ENCODE peak calls at places on chromosome 1, in seven cellular contexts. K is sigmoid colon, Z is HCT116, O is breast epithelium, N is tibial nerve, V is ovary, L is uterus. R is an unnamed sample.

GRCh38 chr1:168234846-168235547 is 9.2 kb downstream of the SFT2D2 start:
- DNase-seq in L (no peak), V (no peak), O (no peak), K (no peak), Z (peak; percentile 31), N (no peak), R (peak; percentile 59)

GRCh38 chr1:213603087-213603486 is 384.7 kb upstream of the PROX1 start:
- DNase-seq in K (no peak), N (no peak), V (no peak), O (no peak), L (no peak), Z (no peak), R (no peak)

GRCh38 chr1:78102082-78102481 is 56.3 kb downstream of the GIPC2 start:
- DNase-seq in O (no peak), L (no peak), Z (no peak), V (no peak), N (no peak), K (no peak), R (no peak)

GRCh38 chr1:117093870-117094621 is 27.5 kb downstream of the TRIM45 start:
- DNase-seq in L (peak; percentile 65), V (no peak), Z (peak; percentile 8), N (no peak), K (no peak), O (no peak), R (peak; percentile 19)

GRCh38 chr1:215071078-215071477 is 11.5 kb upstream of the KCNK2 start:
- DNase-seq in L (no peak), Z (no peak), K (no peak), N (no peak), O (no peak), V (no peak), R (no peak)

GRCh38 chr1:156560585-156561163 is 11.7 kb downstream of the IQGAP3 start:
- DNase-seq in N (no peak), K (peak; percentile 65), Z (no peak), V (peak; percentile 25), L (no peak), O (no peak), R (peak; percentile 68)

GRCh38 chr1:154819628-154820590 is 50.2 kb downstream of the KCNN3 start:
- DNase-seq in K (no peak), O (no peak), V (no peak), Z (peak; percentile 26), L (no peak), N (no peak), R (peak; percentile 17)

GRCh38 chr1:3530931-3531818 is 76.7 kb downstream of the ARHGEF16 start:
- DNase-seq in Z (peak; percentile 61), L (peak; percentile 74), N (peak; percentile 41), O (peak; percentile 78), K (peak; percentile 85), V (peak; percentile 86), R (no peak)

GRCh38 chr1:36450270-36450918 is at the start of gene OSCP1:
- DNase-seq in O (peak; percentile 96), V (peak; percentile 98), L (peak; percentile 95), N (peak; percentile 97), Z (peak; percentile 90), K (peak; percentile 98), R (peak; percentile 95)

GRCh38 chr1:51877434-51878306 is 857 bp downstream of the NRDC start:
- DNase-seq in K (peak; percentile 66), Z (no peak), O (no peak), V (no peak), N (no peak), L (no peak), R (peak; percentile 84)

GRCh38 chr1:241079018-241079417 is 278.0 kb downstream of the RGS7 start:
- DNase-seq in O (no peak), V (no peak), N (no peak), L (no peak), K (no peak), Z (no peak), R (no peak)

GRCh38 chr1:240794061-240794843 is 182.3 kb upstream of the GREM2 start:
- DNase-seq in Z (no peak), V (no peak), O (no peak), K (no peak), L (no peak), N (no peak), R (no peak)

GRCh38 chr1:197917813-197918646 is 858 bp downstream of the LHX9 start:
- DNase-seq in K (no peak), L (no peak), Z (no peak), O (no peak), V (peak; percentile 57), N (no peak), R (peak; percentile 45)

GRCh38 chr1:45014403-45015028 is 2.5 kb downstream of the UROD start:
- DNase-seq in K (peak; percentile 86), V (peak; percentile 87), O (peak; percentile 75), L (peak; percentile 84), N (peak; percentile 81), Z (peak; percentile 75), R (peak; percentile 93)
- TF ChIP-seq POLR2A in K (no peak), V (no peak), O (no peak), L (no peak), N (no peak), Z (no peak), R (no peak)

DNA sequence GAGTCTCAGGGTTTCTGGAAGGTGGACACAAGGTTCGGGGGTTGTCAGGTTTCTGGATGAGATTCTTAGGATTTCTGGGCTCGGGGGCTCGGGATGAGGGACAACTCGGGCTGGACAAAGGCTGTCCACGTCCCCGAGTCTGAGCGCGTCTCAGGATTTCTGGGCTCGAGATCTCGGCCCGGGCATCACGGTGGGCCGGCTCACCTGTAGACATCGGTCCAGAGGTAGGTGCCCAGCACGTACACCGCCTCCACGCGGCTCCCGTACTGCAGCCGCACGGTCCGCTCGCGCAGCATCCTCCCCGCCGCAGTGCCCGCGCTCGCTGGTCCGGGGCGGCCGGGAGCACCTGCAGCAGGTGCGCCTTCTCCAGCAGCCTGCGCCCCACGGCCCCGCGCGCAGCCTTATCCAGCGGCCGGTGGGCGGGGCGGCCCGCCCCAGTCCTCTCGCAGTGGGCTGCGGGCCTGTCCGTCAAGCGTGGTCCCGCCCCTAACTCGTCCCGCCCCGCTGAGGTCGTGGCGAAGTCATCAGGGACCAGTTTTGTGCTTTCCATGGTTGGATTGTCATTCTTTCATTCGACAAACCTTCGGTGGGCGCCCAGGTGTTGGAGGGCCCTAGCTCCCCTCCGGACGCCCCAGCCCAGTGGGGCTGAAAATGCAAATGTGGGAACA is at the start of gene PADI2:
- DNase-seq in N (no peak), Z (peak; percentile 34), V (peak; percentile 65), O (peak; percentile 79), L (no peak), K (no peak), R (peak; percentile 34)
- TF ChIP-seq POLR2A in N (peak; percentile 80), Z (no peak), V (no peak), O (no peak), L (peak; percentile 34), K (no peak), R (no peak)

GRCh38 chr1:225944387-225944786 is 3.4 kb upstream of the LEFTY2 start:
- DNase-seq in V (no peak), N (no peak), L (no peak), K (no peak), O (no peak), Z (no peak), R (no peak)
- TF ChIP-seq POLR2A in V (no peak), N (no peak), L (no peak), K (no peak), O (no peak), Z (no peak), R (no peak)

DNA sequence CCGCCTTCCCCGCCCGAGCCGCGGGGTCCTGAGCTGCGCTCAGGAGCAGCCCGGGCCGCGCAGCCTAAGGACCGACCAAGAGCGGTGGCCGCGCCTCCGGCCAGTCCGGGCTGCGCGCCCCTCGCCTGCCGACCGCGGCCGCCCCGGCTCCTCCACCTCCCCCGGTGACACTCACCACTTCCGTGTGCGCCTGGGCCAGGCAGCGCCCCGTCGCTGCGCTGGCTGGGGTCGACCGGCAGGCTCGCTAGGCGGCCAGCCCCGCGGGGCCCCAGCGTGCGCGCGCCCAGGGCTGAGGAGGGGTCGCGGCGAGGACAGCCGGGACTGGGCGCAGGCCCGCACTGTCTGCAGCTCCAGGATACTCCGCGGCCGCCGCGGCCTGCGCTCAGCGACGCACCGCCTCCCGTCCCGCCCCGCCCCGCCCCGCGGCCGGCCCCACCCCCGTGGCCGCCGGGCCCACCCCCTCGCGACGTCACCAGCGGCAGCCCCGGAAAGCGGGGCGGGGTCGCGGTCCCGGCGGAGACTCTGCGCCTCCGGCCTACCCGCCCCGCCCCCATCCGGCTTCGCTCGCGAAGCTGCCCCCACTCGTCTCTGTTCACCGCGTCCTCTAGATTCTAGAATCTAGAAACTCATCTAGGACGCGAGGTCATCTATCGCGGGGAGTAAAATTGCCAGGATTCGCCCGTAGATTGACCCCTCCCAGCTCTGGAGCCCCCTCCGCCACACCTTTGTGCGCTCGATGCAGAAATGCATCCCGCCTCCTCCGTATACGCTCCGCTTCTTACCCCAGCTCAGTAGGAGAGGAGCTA is at the start of gene JAK1:
- DNase-seq in V (peak; percentile 93), K (peak; percentile 94), Z (no peak), L (peak; percentile 86), N (peak; percentile 71), O (peak; percentile 67), R (peak; percentile 86)
- TF ChIP-seq POLR2A in V (peak; percentile 74), K (no peak), Z (peak; percentile 84), L (peak; percentile 96), N (peak; percentile 90), O (no peak), R (peak; percentile 74)

GRCh38 chr1:65001238-65001792 is 35.0 kb upstream of the JAK1 start:
- DNase-seq in K (peak; percentile 87), N (peak; percentile 43), O (peak; percentile 44), V (peak; percentile 72), L (peak; percentile 76), Z (no peak), R (peak; percentile 17)
- TF ChIP-seq POLR2A in K (no peak), N (peak; percentile 30), O (no peak), V (no peak), L (no peak), Z (no peak), R (no peak)

GRCh38 chr1:111219466-111220286 is 7.8 kb upstream of the CHI3L2 start:
- DNase-seq in N (no peak), K (no peak), L (no peak), O (no peak), Z (no peak), V (no peak), R (no peak)

GRCh38 chr1:111220302-111220890 is 7.1 kb upstream of the CHI3L2 start:
- DNase-seq in L (no peak), V (no peak), K (no peak), O (no peak), Z (no peak), N (no peak), R (no peak)

GRCh38 chr1:111221633-111222286 is 5.8 kb upstream of the CHI3L2 start:
- DNase-seq in N (no peak), L (no peak), Z (no peak), O (no peak), V (no peak), K (no peak), R (no peak)

GRCh38 chr1:111222308-111223125 is 5.0 kb upstream of the CHI3L2 start:
- DNase-seq in L (peak; percentile 54), K (peak; percentile 83), V (peak; percentile 77), N (peak; percentile 46), O (peak; percentile 69), Z (peak; percentile 70), R (peak; percentile 62)

DNA sequence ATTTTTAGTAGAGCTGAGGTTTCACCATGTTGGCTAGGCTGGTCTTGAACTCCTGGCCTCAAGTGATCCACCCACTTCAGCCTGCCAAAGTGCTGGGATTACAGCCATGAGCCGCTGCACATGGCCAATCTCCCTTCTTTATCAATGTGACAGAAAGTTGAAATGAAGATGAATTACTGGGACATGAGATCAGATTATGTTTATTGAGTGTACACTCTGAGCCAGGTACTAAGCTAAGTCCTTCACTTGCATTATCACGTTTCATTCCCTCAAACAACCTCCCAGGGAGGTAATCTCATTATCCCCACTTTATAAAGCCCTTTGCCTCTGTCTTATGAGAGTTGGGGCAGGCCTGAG is 6.3 kb upstream of the CHI3L2 start:
- DNase-seq in L (no peak), N (no peak), V (no peak), O (no peak), K (no peak), Z (no peak), R (no peak)
- TF ChIP-seq POLR2A in L (no peak), N (no peak), V (no peak), O (no peak), K (no peak), Z (no peak), R (no peak)

R was measured in erythroblast.